ENCODE peak calls at places on chromosomes 12 and 14, in four cellular contexts. F is stimulated activated CD4-positive, alpha-beta T cell treated with anti-CD3 and anti-CD28 coated beads, Interleukin-2, amount 100 ng/mL, for 24 hours; G is Ammon's horn; R is stomach. D is an unnamed sample.

GRCh38 chr14:71491925-71492324 is 440.3 kb upstream of the RGS6 start:
- DNase-seq in F (no peak), G (peak), R (no peak), D (peak)

GRCh38 chr12:857611-858010 is 91.9 kb downstream of the RAD52 start:
- DNase-seq in F (no peak), G (peak), R (no peak), D (peak)

GRCh38 chr12:49936895-49937294 is 13.6 kb upstream of the AQP2 start:
- DNase-seq in F (no peak), G (no peak), R (no peak), D (no peak)

GRCh38 chr12:131604146-131604844 is 106.6 kb upstream of the SFSWAP start:
- DNase-seq in F (peak), G (no peak), R (no peak), D (no peak)

GRCh38 chr14:68790656-68791077 is 2.2 kb downstream of the ZFP36L1 start:
- DNase-seq in F (peak), G (no peak), R (peak), D (no peak)

GRCh38 chr12:119938049-119938667 is 50.9 kb upstream of the BICDL1 start:
- DNase-seq in F (peak), G (peak), R (peak), D (peak)

GRCh38 chr14:39426605-39427004 is 5.6 kb downstream of the FBXO33 start:
- DNase-seq in F (no peak), G (peak), R (no peak), D (no peak)

GRCh38 chr14:89137514-89138163 is 279.4 kb downstream of the FOXN3 start:
- DNase-seq in F (no peak), G (no peak), R (peak), D (peak)

GRCh38 chr12:85866929-85867776 is 6.9 kb upstream of the NTS start:
- DNase-seq in F (no peak), G (peak), R (no peak), D (no peak)

GRCh38 chr12:124347805-124348658 is 53.1 kb downstream of the RFLNA start:
- DNase-seq in F (peak), G (no peak), R (no peak), D (no peak)

GRCh38 chr14:105500726-105501101 is 9.7 kb downstream of the TEDC1 start:
- DNase-seq in F (no peak), G (no peak), R (no peak), D (no peak)

GRCh38 chr12:26940820-26941219 is 2.5 kb downstream of the FGFR1OP2 start:
- DNase-seq in F (peak), G (no peak), R (no peak), D (no peak)

GRCh38 chr12:102468261-102468940 is 12.0 kb downstream of the IGF1 start:
- DNase-seq in F (no peak), G (no peak), R (no peak), D (no peak)

GRCh38 chr14:50497351-50497750 is 35.0 kb downstream of the MAP4K5 start:
- DNase-seq in F (no peak), G (no peak), R (no peak), D (no peak)

GRCh38 chr14:25150401-25150800 is 100.5 kb upstream of the STXBP6 start:
- DNase-seq in F (no peak), G (no peak), R (no peak), D (no peak)

GRCh38 chr12:32366704-32367103 is 32.7 kb upstream of the FGD4 start:
- DNase-seq in F (no peak), G (no peak), R (no peak), D (no peak)

GRCh38 chr14:69059658-69060648 is 80.9 kb upstream of the ACTN1 start:
- DNase-seq in F (no peak), G (no peak), R (no peak), D (no peak)

GRCh38 chr14:63727736-63728728 is at the start of gene SGPP1:
- DNase-seq in F (peak), G (peak), R (peak), D (peak)

GRCh38 chr12:123269395-123269892 is 2.2 kb downstream of the CDK2AP1 start:
- DNase-seq in F (peak), G (peak), R (peak), D (no peak)

GRCh38 chr12:75913502-75914110 is 118.0 kb downstream of the PHLDA1 start:
- DNase-seq in F (peak), G (no peak), R (no peak), D (no peak)

GRCh38 chr12:108635201-108635996 is 1.7 kb upstream of the SELPLG start:
- DNase-seq in F (peak), G (no peak), R (no peak), D (no peak)

D was measured in MG63.